ENCODE peak calls at places on chromosomes 13 and 19, in five cellular contexts. I is aorta, H is fibroblast of lung, P is GM23248, V is left lung. U is an unnamed sample. For H3K4me1, the result is how much of the 10 kb centered on the place peaks cover.

GRCh38 chr13:104442541-104442940 is 1376.3 kb upstream of the SLC10A2 start:
- DNase-seq in P (no peak), I (no peak), V (no peak), H (no peak), U (no peak)

GRCh38 chr19:50315773-50316448 is 13.3 kb downstream of the KCNC3 start:
- DNase-seq in P (peak), I (peak), V (no peak), H (no peak), U (no peak)

GRCh38 chr19:47582320-47582909 is 9.5 kb upstream of the ZNF541 start:
- DNase-seq in I (no peak), P (no peak), V (no peak), H (peak), U (no peak)

GRCh38 chr19:39845621-39846175 is 481 bp downstream of the FBL start:
- DNase-seq in I (peak), H (no peak), V (no peak), P (peak), U (no peak)

GRCh38 chr19:39200066-39200817 is 3.5 kb downstream of the NCCRP1 start:
- DNase-seq in I (no peak), P (no peak), V (no peak), H (no peak), U (no peak)

GRCh38 chr13:34340534-34340933 is 522.6 kb downstream of the RFC3 start:
- DNase-seq in V (no peak), P (peak), I (no peak), H (peak), U (no peak)

GRCh38 chr13:53112522-53112921 is 83.9 kb downstream of the OLFM4 start:
- DNase-seq in H (no peak), P (no peak), I (no peak), V (no peak), U (no peak)

GRCh38 chr13:110107568-110108347 is 199.2 kb downstream of the COL4A1 start:
- DNase-seq in P (no peak), V (no peak), I (no peak), H (no peak), U (no peak)

DNA sequence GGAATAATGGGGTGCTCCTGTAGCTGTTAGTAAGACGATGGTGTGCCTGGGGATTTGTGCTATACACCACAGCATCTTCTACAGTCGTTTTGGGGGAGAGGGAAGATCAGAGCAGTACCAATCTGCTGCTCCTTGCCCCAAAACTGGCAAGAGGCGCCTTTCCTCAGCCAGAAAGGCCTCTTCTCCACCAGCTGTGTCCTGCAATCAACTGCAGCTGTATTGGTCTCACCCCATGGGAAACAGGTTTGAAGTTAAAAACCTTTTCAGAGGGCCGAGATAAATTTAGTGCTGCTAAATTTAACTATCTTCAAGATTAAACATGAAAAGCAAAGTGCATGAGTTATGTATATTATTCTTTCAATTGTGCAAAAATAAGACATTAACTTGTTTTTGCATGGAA is 1.2 kb upstream of the RNASEH2B start:
- DNase-seq in I (no peak), V (no peak), H (no peak), P (no peak), U (no peak)
- H3K27ac ChIP-seq in I (no peak), V (no peak), H (no peak), P (no peak), U (no peak)

DNA sequence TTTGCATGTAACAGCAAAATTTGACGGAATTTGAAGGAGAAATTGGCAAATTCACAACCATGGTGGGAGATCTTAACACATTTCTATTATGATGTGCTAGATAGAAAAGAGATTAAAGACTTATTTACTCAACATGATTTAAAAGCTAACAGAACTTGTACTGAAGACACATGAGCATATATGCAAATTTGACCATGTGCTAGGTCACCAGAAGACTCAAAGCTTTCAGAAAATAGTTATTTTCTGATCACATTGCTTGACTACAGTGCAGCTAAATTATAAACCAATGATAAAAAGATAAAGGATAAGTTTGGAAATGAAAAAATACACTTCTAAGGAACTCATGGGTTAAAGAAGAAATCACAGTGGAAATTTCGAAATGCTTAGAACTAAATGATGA is 9.1 kb downstream of the GPR183 start:
- DNase-seq in V (no peak), H (no peak), I (no peak), P (no peak), U (no peak)
- H3K4me1 ChIP-seq in V (half or more), H (under half), I (under half), P (under half), U (under half)

GRCh38 chr19:4103073-4103418 is 20.9 kb downstream of the MAP2K2 start:
- DNase-seq in V (no peak), H (peak), I (no peak), P (peak), U (no peak)

GRCh38 chr19:4101496-4101770 is 22.5 kb downstream of the MAP2K2 start:
- DNase-seq in I (no peak), H (no peak), V (no peak), P (no peak), U (no peak)

GRCh38 chr19:4102339-4103072 is 21.4 kb downstream of the MAP2K2 start:
- DNase-seq in I (no peak), H (no peak), P (no peak), V (no peak), U (no peak)

GRCh38 chr19:4099054-4099764 is 24.7 kb downstream of the MAP2K2 start:
- DNase-seq in V (peak), P (no peak), I (no peak), H (no peak), U (no peak)

DNA sequence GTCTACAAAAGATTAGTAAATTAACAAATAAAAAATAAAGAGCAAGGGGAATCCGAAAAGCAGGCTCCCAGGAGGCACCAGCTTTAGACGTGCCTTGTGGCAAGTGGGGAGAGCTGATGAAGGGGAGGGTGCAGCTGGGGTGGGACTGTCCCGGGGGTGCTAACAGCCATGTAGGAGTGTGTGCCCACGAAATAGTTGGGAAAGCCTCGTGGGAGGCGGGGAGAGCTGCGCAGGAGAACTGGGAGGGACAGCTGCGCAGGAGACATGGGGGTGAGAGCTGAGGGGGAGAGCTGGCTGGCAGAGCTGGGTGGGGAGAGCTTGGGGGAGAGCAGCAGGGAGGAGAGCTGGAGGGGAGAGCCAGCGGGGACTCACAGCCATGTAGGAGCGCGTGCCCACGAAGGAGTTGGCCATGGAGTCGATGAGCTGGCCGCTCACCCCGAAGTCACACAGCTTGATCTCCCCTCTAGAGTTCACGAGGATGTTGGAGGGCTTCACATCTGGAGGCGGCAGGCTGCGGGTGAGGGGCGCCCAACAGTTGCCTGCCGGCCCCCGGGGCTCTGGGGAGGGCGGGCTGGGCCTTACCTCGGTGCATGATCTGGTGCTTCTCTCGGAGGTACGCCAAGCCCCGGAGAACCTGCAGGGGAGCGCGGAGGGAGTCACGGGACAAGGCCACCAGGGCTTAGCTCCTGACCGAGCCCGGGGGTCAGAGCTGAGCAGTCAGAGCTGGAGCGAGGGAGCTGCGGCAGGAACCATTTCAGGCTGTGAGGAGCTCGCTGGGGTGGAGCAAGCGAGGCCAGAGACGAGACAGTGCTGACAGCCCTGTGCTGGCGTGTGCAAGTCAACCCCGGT is 23.1 kb downstream of the MAP2K2 start:
- DNase-seq in P (no peak), V (no peak), I (no peak), H (no peak), U (no peak)
- H3K27ac ChIP-seq in P (no peak), V (no peak), I (no peak), H (no peak), U (no peak)

GRCh38 chr19:2184422-2185012 is 20.8 kb downstream of the DOT1L start:
- DNase-seq in P (no peak), H (no peak), I (no peak), V (no peak), U (no peak)

GRCh38 chr19:2181618-2181997 is 17.9 kb downstream of the DOT1L start:
- DNase-seq in V (no peak), P (no peak), I (no peak), H (no peak), U (no peak)

GRCh38 chr19:2180114-2180513 is 16.4 kb downstream of the DOT1L start:
- DNase-seq in I (no peak), P (no peak), H (no peak), V (no peak), U (no peak)

GRCh38 chr19:2179095-2179494 is 15.4 kb downstream of the DOT1L start:
- DNase-seq in V (no peak), I (no peak), P (no peak), H (no peak), U (no peak)

DNA sequence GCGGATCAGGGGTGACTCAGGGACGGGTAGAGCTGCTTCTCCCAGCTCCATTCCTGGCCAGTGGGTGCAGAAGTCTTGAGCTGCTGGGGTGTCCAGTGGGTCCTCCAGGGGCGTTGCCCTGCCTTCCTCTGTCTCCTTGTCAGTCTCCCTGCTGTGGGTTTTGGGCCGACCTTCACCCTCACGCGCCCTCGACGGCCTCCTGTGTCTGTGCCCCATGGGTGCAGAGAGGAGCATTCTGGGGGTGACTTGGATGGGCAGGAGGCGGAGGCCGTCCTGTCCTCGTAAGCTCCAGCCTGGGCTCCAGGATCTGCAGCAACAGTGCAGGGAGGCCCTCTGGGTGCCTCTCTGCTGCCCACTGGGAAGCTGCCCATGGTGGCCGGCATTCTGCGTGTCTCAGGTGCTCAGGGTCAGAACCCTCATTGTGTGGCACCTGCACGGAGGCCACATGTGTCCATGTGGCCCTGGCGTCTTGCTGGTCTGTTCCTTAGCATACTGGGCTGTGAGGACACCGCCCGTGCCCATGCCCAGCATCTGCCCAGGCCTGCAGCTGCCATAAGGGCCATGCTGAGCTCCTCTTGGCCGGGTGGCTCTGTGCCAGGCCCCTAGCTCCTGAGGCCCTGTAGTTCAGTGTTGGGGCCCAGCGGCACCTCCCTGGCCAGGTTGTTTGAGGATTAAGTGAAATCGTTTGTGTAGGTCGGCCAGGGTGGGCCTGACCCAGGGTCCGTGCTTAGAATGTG is 17.3 kb downstream of the DOT1L start:
- DNase-seq in I (no peak), H (no peak), V (no peak), P (no peak), U (no peak)
- H3K4me1 ChIP-seq in I (under half), H (under half), V (half or more), P (under half), U (under half)

GRCh38 chr13:44271915-44272341 is 101.7 kb upstream of the SERP2 start:
- DNase-seq in I (no peak), P (no peak), V (no peak), H (no peak), U (peak)
- H3K27ac ChIP-seq in I (peak), P (no peak), V (peak), H (no peak), U (no peak)

GRCh38 chr13:41061914-41062837 is 867 bp downstream of the WBP4 start:
- DNase-seq in P (peak), H (peak), V (no peak), I (no peak), U (no peak)

GRCh38 chr13:41059896-41060722 is 1.2 kb upstream of the WBP4 start:
- DNase-seq in H (peak), P (peak), V (peak), I (peak), U (peak)

GRCh38 chr13:41060723-41061074 is 610 bp upstream of the WBP4 start:
- DNase-seq in I (peak), P (peak), V (peak), H (no peak), U (peak)

GRCh38 chr13:41059466-41059865 is 1.8 kb upstream of the WBP4 start:
- DNase-seq in I (no peak), P (peak), H (no peak), V (no peak), U (no peak)

DNA sequence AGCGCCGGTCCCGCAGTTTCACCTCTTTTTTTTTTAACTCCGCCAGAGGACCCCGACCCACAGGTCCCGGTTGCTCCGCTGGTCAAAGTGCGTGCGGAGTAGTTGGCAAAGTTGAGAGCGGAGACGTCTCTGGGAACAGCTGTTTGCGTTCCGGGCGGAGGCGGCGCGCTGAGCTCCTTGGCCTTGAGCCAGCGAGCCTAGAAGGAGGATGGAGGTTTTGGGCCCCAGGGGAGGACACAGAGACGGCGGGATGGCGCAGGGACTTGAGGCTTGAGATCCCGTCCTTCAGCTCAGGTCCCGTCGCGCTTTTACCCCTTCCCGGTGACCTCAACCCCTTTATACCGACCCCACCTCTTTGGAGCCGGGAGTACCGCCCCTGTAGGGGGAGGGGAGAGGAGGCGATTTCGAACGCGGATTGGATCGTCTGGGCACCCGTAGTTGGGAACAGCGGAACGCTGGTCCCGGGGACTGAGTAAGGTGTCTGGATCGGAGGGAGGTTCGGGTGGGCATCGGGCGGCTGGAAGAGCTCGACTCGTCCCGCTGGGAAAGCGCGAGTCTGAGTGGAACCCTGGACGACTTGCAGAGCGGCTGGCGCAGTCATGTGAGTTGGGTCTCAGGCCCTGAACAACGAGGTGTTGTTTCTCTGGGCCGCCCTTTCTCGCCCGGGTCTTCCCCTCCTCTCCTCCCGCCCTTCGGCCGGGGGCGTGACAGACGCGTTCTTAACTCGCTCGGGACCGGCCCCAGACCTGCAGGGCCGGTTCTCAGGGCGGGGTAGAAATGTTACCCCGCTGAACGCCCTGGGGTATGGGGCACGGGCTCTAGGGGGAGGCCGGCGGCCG is at the start of gene WBP4:
- DNase-seq in H (peak), P (peak), V (peak), I (peak), U (peak)
- H3K4me1 ChIP-seq in H (under half), P (half or more), V (half or more), I (under half), U (half or more)

GRCh38 chr19:33310606-33311325 is 8.4 kb upstream of the CEBPA start:
- DNase-seq in P (no peak), H (no peak), I (no peak), V (peak), U (no peak)
- H3K27ac ChIP-seq in P (no peak), H (no peak), I (no peak), V (peak), U (no peak)

DNA sequence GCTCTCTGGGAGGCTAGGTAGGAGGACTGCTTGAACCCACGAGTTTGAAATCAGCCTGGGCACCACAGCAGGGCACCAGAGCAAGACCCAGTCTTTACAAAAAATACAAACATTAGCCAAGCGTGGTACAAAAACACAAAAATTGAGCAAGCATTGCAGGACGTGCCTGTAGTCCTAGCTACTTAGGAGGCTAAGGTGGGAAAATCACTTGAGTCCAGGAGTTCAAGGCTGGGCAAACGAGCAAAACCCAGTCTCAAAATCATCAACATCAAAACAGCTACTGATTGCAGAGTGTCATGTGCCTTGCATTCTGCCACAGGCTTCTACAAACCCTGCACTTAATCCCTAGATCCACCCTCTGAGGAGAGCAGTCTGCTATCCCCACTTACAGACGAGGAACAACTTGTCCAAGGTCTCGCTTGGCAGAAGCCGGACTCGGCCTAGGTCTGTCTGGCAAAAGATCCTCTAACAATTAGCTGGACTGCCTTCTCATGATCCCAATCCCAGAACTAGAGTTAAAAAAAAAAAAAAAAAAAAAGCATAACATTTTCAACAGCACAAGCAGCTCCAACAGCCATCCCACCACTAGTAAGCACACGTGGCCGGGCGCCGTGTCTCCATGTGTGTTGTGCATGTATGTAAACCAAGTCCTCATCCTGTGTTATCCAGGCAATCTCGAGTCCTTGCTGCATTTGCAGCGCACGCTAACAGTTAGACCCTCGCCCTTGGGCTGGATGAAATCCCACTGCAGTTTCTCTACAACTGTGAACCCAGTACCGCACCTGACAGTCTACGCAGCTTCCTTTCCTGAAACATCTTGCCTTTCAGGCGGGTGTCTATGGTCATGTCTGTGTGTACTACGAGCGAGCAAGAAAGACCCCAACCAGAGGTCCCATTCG is 2.0 kb downstream of the PPP6R1 start:
- DNase-seq in V (no peak), H (no peak), P (peak), I (no peak), U (no peak)
- H3K4me1 ChIP-seq in V (half or more), H (under half), P (under half), I (under half), U (half or more)

GRCh38 chr13:26679945-26680516 is 80.6 kb downstream of the GPR12 start:
- DNase-seq in V (no peak), P (no peak), H (peak), I (no peak), U (no peak)
- H3K27ac ChIP-seq in V (no peak), P (peak), H (peak), I (no peak), U (no peak)

GRCh38 chr13:51590966-51591627 is 6.8 kb downstream of the WDFY2 start:
- DNase-seq in P (peak), H (peak), V (no peak), I (no peak), U (peak)

GRCh38 chr13:51589793-51590192 is 5.5 kb downstream of the WDFY2 start:
- DNase-seq in V (no peak), I (no peak), P (peak), H (no peak), U (no peak)

GRCh38 chr13:51587372-51587771 is 3.1 kb downstream of the WDFY2 start:
- DNase-seq in P (no peak), I (no peak), V (no peak), H (no peak), U (no peak)

GRCh38 chr13:51590231-51590630 is 6.0 kb downstream of the WDFY2 start:
- DNase-seq in P (no peak), V (no peak), I (no peak), H (no peak), U (no peak)

DNA sequence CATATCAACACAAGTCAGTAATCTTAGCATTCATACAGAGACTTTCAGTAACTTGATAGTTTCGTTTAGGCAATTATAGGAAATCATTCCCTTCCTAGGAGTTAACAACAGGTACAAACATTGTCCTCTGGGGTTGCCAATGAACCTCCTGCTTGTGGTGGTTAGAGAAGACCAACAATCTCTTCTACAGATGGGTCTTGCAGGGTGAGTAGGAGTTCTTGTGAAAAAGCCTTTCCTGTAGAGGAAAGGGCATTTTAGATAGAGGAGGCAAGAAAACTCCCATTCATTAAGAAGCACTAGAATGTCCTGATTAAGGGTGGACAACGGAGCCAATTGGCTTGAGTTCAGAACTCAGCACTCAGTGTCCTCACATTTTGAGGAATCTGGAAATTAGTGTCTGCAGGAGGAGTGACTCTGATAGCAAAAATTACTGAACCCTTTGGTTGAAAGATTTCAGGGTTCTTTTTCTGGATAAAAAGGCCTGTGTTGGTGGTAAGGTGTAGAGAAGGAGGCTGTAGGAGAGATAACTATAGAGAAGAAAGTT is 4.2 kb downstream of the WDFY2 start:
- DNase-seq in P (no peak), H (no peak), I (no peak), V (no peak), U (no peak)
- H3K4me1 ChIP-seq in P (half or more), H (under half), I (under half), V (half or more), U (half or more)

U was measured in heart right ventricle.